ENCODE peak calls at places on chromosomes 12 and 14, in ten cellular contexts. F is astrocyte, C is aorta, L is psoas muscle, R is Caco-2, M is left lung, Z is uterus, G is colonic mucosa, P is A549, Q is transverse colon. H is an unnamed sample. For H3K4me1, the result is how much of the 10 kb centered on the place peaks cover.

GRCh38 chr12:102462386-102462785 is 18.0 kb downstream of the IGF1 start:
- DNase-seq in P (no peak), Q (no peak), Z (no peak), F (peak), M (no peak), R (no peak), C (no peak), G (no peak), L (no peak), H (no peak)

GRCh38 chr14:59918824-59919581 is 941 bp upstream of the LRRC9 start:
- DNase-seq in F (peak), G (no peak), Q (peak), R (peak), L (peak), M (peak), Z (no peak), C (no peak), P (peak), H (no peak)

GRCh38 chr12:6615802-6616201 is 8.6 kb upstream of the CHD4 start:
- DNase-seq in P (no peak), M (no peak), F (no peak), C (no peak), R (no peak), Z (peak), L (no peak), G (no peak), Q (no peak), H (no peak)

GRCh38 chr14:105398044-105398725 is at the start of gene TEX22:
- DNase-seq in C (peak), L (peak), P (peak), Z (peak), R (peak), G (peak), F (peak), M (peak), Q (peak), H (peak)

GRCh38 chr14:76953196-76953945 is 75.1 kb downstream of the IRF2BPL start:
- DNase-seq in P (peak), R (no peak), C (peak), F (peak), G (peak), M (peak), Z (peak), Q (peak), L (peak), H (peak)

GRCh38 chr14:41120400-41120799 is 486.3 kb upstream of the LRFN5 start:
- DNase-seq in Z (no peak), G (no peak), F (no peak), L (no peak), M (no peak), C (no peak), P (no peak), Q (no peak), R (no peak), H (no peak)

GRCh38 chr14:105290598-105291356 is 10.0 kb downstream of the BRF1 start:
- DNase-seq in Q (no peak), Z (no peak), R (no peak), M (no peak), F (no peak), C (no peak), G (no peak), L (no peak), P (no peak), H (no peak)

GRCh38 chr12:11769723-11770514 is 120.4 kb downstream of the ETV6 start:
- DNase-seq in L (no peak), C (no peak), F (no peak), R (no peak), Z (no peak), G (peak), M (no peak), P (no peak), Q (peak), H (no peak)

GRCh38 chr14:94342334-94342934 is 19.3 kb upstream of the SERPINA6 start:
- DNase-seq in C (peak), G (peak), Q (peak), M (peak), L (peak), P (peak), R (no peak), F (peak), Z (peak), H (peak)

GRCh38 chr14:100662850-100663527 is 63.7 kb upstream of the DLK1 start:
- DNase-seq in Z (peak), Q (peak), F (peak), M (peak), P (peak), C (peak), R (peak), G (peak), L (peak), H (no peak)

DNA sequence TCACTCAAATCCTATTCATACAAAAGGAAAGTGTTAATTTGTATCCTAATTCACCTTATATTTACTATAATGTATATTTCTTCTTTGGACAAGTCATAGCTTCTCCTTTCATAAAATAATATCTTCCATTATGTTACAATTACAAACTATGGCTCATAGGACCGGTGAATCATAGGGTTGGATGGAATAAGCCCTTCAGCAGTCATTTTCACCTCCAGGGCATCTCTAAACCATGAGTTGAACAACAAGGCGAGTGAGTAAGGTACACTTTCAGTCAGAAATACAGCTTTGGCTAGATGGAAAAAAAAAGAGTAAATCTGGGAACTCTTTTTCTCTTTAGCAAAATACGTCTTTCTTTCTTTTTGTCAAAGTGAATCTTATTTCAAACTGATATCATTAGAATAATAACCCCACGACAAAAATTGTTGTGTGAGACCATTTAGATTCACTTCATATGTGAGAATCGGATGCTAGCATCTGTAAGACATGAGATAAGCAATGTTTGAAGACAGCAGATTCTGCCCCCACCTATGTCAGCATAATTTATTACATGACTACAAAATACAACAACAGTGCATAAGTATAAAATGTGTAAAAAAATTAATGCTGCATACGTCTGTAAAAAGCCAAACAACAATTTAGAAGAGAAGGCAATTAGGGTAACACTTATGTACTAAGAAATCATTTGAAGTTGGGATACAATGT is 184.4 kb upstream of the SLC38A2 start:
- DNase-seq in M (no peak), L (no peak), G (no peak), P (peak), F (peak), Q (no peak), R (no peak), Z (no peak), C (no peak), H (no peak)
- H3K4me1 ChIP-seq in M (under half), L (half or more), G (under half), P (half or more), F (under half), Q (under half), R (under half), Z (under half), C (under half), H (half or more)

GRCh38 chr12:4280351-4281163 is 7.0 kb downstream of the CCND2 start:
- DNase-seq in P (no peak), F (no peak), Q (peak), L (no peak), C (peak), M (no peak), R (no peak), Z (peak), G (peak), H (no peak)

GRCh38 chr12:4277856-4278581 is 4.5 kb downstream of the CCND2 start:
- DNase-seq in P (no peak), R (no peak), Q (no peak), L (no peak), C (no peak), M (no peak), Z (no peak), G (no peak), F (no peak), H (no peak)

GRCh38 chr12:4278582-4278939 is 5.0 kb downstream of the CCND2 start:
- DNase-seq in R (peak), Q (peak), Z (no peak), P (no peak), L (peak), F (no peak), M (peak), G (peak), C (no peak), H (no peak)

GRCh38 chr12:4281173-4281654 is 7.7 kb downstream of the CCND2 start:
- DNase-seq in L (no peak), G (peak), F (no peak), C (no peak), Z (peak), R (no peak), P (no peak), Q (peak), M (no peak), H (no peak)

GRCh38 chr12:4279120-4279690 is 5.6 kb downstream of the CCND2 start:
- DNase-seq in L (no peak), P (no peak), Z (no peak), R (peak), C (no peak), M (no peak), Q (peak), G (peak), F (no peak), H (no peak)
- H3K4me3 ChIP-seq in L (no peak), P (no peak), Z (no peak), R (no peak), C (no peak), M (no peak), Q (no peak), G (no peak), F (no peak), H (no peak)

GRCh38 chr12:12903642-12904609 is 12.6 kb downstream of the GPRC5A start:
- DNase-seq in P (no peak), Q (peak), G (peak), C (peak), F (no peak), M (no peak), Z (no peak), R (peak), L (no peak), H (no peak)
- H3K4me1 ChIP-seq in P (half or more), Q (under half), G (under half), C (under half), F (under half), M (under half), Z (under half), R (half or more), L (under half), H (under half)

DNA sequence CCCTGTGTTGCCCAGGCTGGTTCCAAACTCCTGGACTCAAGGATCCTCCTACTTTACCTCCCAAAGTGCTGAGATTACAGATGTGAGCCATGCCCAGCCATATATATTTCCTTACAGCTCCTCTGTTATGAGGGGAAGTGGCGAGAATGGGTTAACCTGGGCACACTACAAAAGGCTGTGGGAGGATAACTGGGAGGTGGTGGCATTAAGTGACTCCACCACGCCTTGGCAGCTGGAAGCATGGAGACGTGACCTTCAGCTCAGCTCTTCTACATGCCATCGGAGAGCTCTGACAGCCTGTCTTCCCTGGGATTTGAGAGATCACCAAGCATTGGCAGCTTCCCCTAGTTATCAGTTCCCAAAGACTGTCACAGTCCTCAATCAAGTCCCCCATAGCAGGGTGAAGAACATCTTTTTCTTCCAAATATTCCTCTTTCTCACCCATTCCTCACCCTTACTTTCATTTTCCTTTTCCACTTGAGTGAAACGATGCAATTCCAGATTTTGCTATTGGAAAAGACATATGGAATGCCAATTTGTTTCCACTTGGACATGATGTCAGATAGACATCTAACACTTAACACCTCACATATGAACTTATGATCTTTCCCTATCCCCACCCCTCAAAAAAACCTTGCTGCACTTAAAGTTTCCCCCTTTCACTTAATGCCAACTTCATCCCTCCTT is 48.5 kb downstream of the PHLDA1 start:
- DNase-seq in L (no peak), R (no peak), M (no peak), G (peak), Q (no peak), C (no peak), F (no peak), Z (no peak), P (peak), H (no peak)
- H3K4me3 ChIP-seq in L (peak), R (no peak), M (no peak), G (no peak), Q (peak), C (no peak), F (no peak), Z (no peak), P (peak), H (peak)